ENCODE peak calls at places on chromosome 18, in eight cellular contexts. D is fibroblast of lung; I is stimulated activated CD4-positive, alpha-beta T cell treated with anti-CD3 and anti-CD28 coated beads, Interleukin-2, amount 100 ng/mL, for 48 hours; Q is IMR-90; T is GM13977; B is cardiac fibroblast; J is activated T-helper 9 cell treated with anti-CD3 and anti-CD28 coated beads, Interleukin-2, amount 50 U/mL, for 16 hours; Y is HAP-1. V is an unnamed sample.

GRCh38 chr18:46155652-46156051 is 51.5 kb downstream of the HAUS1 start:
- DNase-seq in D (peak), I (peak), Q (peak), T (no peak), B (peak), J (peak), Y (no peak), V (peak)

GRCh38 chr18:24734058-24734457 is 273.6 kb downstream of the HRH4 start:
- DNase-seq in D (no peak), I (no peak), Q (no peak), T (no peak), B (no peak), J (no peak), Y (peak), V (peak)

GRCh38 chr18:76376225-76376624 is 118.8 kb downstream of the ZNF516 start:
- DNase-seq in D (no peak), I (no peak), Q (peak), T (no peak), B (no peak), J (no peak), Y (no peak), V (no peak)

GRCh38 chr18:41870817-41871216 is 84.2 kb upstream of the PIK3C3 start:
- DNase-seq in D (peak), I (no peak), Q (peak), T (no peak), B (no peak), J (no peak), Y (no peak), V (no peak)

GRCh38 chr18:32771871-32772499 is 838 bp downstream of the KLHL14 start:
- DNase-seq in D (no peak), I (no peak), Q (no peak), T (peak), B (no peak), J (no peak), Y (peak), V (no peak)

GRCh38 chr18:907171-907879 is 2.7 kb downstream of the ADCYAP1 start:
- DNase-seq in D (no peak), I (no peak), Q (no peak), T (peak), B (no peak), J (no peak), Y (peak), V (no peak)

GRCh38 chr18:59712311-59712710 is 15.1 kb upstream of the CCBE1 start:
- DNase-seq in D (no peak), I (no peak), Q (no peak), T (no peak), B (no peak), J (no peak), Y (no peak), V (no peak)

GRCh38 chr18:58525517-58525916 is 103.4 kb downstream of the ALPK2 start:
- DNase-seq in D (peak), I (peak), Q (peak), T (peak), B (no peak), J (peak), Y (no peak), V (no peak)

GRCh38 chr18:9454061-9454703 is 21.1 kb upstream of the RALBP1 start:
- DNase-seq in D (peak), I (no peak), Q (peak), T (no peak), B (peak), J (no peak), Y (no peak), V (peak)

GRCh38 chr18:21652073-21652472 is 40.0 kb downstream of the SNRPD1 start:
- DNase-seq in D (no peak), I (no peak), Q (no peak), T (no peak), B (no peak), J (no peak), Y (no peak), V (no peak)

GRCh38 chr18:35580748-35581534 is 599 bp upstream of the GALNT1 start:
- DNase-seq in D (peak), I (peak), Q (peak), T (peak), B (peak), J (peak), Y (peak), V (peak)

GRCh38 chr18:29874519-29875098 is 1167.9 kb downstream of the DSC3 start:
- DNase-seq in D (peak), I (no peak), Q (peak), T (peak), B (peak), J (no peak), Y (peak), V (peak)

GRCh38 chr18:13430663-13431062 is 212.1 kb downstream of the LDLRAD4 start:
- DNase-seq in D (no peak), I (no peak), Q (no peak), T (no peak), B (no peak), J (no peak), Y (no peak), V (no peak)

GRCh38 chr18:14026199-14026598 is 106.0 kb downstream of the ZNF519 start:
- DNase-seq in D (no peak), I (no peak), Q (no peak), T (no peak), B (no peak), J (no peak), Y (no peak), V (no peak)

GRCh38 chr18:10405014-10405493 is 49.4 kb upstream of the APCDD1 start:
- DNase-seq in D (no peak), I (no peak), Q (no peak), T (no peak), B (peak), J (no peak), Y (no peak), V (peak)

GRCh38 chr18:12686100-12686499 is 16.4 kb downstream of the CEP76 start:
- DNase-seq in D (peak), I (no peak), Q (peak), T (no peak), B (peak), J (no peak), Y (peak), V (peak)

GRCh38 chr18:3726241-3726951 is 276.4 kb downstream of the TGIF1 start:
- DNase-seq in D (no peak), I (no peak), Q (no peak), T (no peak), B (no peak), J (no peak), Y (no peak), V (no peak)

GRCh38 chr18:9038277-9038871 is 64.1 kb upstream of the NDUFV2 start:
- DNase-seq in D (peak), I (no peak), Q (peak), T (no peak), B (peak), J (no peak), Y (peak), V (peak)

GRCh38 chr18:21703241-21703820 is 1.2 kb downstream of the ABHD3 start:
- DNase-seq in D (peak), I (no peak), Q (peak), T (peak), B (peak), J (no peak), Y (peak), V (no peak)

GRCh38 chr18:3877678-3878077 is 427.7 kb downstream of the TGIF1 start:
- DNase-seq in D (no peak), I (no peak), Q (peak), T (no peak), B (peak), J (no peak), Y (no peak), V (peak)

GRCh38 chr18:1488957-1489356 is 584.3 kb downstream of the ADCYAP1 start:
- DNase-seq in D (no peak), I (no peak), Q (no peak), T (no peak), B (no peak), J (no peak), Y (no peak), V (no peak)

GRCh38 chr18:13572721-13573120 is 153.6 kb downstream of the FAM210A start:
- DNase-seq in D (no peak), I (no peak), Q (no peak), T (no peak), B (no peak), J (no peak), Y (no peak), V (no peak)

GRCh38 chr18:44682181-44682870 is 1.6 kb downstream of the SETBP1 start:
- DNase-seq in D (no peak), I (no peak), Q (no peak), T (peak), B (no peak), J (no peak), Y (peak), V (no peak)

GRCh38 chr18:13450289-13451207 is 232.0 kb downstream of the LDLRAD4 start:
- DNase-seq in D (no peak), I (no peak), Q (no peak), T (peak), B (no peak), J (no peak), Y (no peak), V (no peak)

GRCh38 chr18:57134564-57135211 is 12.2 kb upstream of the BOD1L2 start:
- DNase-seq in D (no peak), I (no peak), Q (peak), T (no peak), B (no peak), J (no peak), Y (no peak), V (peak)

GRCh38 chr18:57801379-57802165 is 1.5 kb downstream of the ATP8B1 start:
- DNase-seq in D (peak), I (no peak), Q (no peak), T (peak), B (no peak), J (no peak), Y (no peak), V (no peak)

GRCh38 chr18:3870914-3871313 is 420.9 kb downstream of the TGIF1 start:
- DNase-seq in D (no peak), I (no peak), Q (no peak), T (no peak), B (no peak), J (no peak), Y (no peak), V (no peak)

GRCh38 chr18:70422061-70422965 is 133.5 kb downstream of the SOCS6 start:
- DNase-seq in D (peak), I (no peak), Q (peak), T (no peak), B (peak), J (no peak), Y (no peak), V (peak)

GRCh38 chr18:28960146-28960545 is 783.2 kb upstream of the CDH2 start:
- DNase-seq in D (peak), I (no peak), Q (peak), T (no peak), B (peak), J (no peak), Y (no peak), V (peak)

GRCh38 chr18:55264108-55264507 is 304.8 kb upstream of the CCDC68 start:
- DNase-seq in D (peak), I (no peak), Q (peak), T (no peak), B (peak), J (no peak), Y (no peak), V (peak)

GRCh38 chr18:24111936-24112335 is 26.9 kb upstream of the CABYR start:
- DNase-seq in D (no peak), I (no peak), Q (no peak), T (no peak), B (no peak), J (no peak), Y (no peak), V (no peak)

GRCh38 chr18:75211721-75212625 is 1.4 kb downstream of the TSHZ1 start:
- DNase-seq in D (peak), I (no peak), Q (peak), T (peak), B (peak), J (peak), Y (peak), V (peak)

GRCh38 chr18:49486617-49486958 is 446 bp downstream of the C18orf32 start:
- DNase-seq in D (peak), I (no peak), Q (no peak), T (no peak), B (no peak), J (no peak), Y (no peak), V (peak)

GRCh38 chr18:36929601-36930000 is 100.7 kb downstream of the KIAA1328 start:
- DNase-seq in D (no peak), I (no peak), Q (no peak), T (no peak), B (no peak), J (no peak), Y (no peak), V (no peak)